ENCODE peak calls at places on chromosome 19, in seven cellular contexts. H is NCI-H1105 treated with DMSO at 0.1 percent for 48 hours; A is activated naive CD4-positive, alpha-beta T cell treated with anti-CD3 and anti-CD28 coated beads, Interleukin-2, amount 50 U/mL, for 16 hours; T is T-helper 9 cell; L is mucosa of gallbladder; W is Panc1; I is iris pigment epithelial cell. D is an unnamed sample.

GRCh38 chr19:52307275-52307674 is 10.3 kb downstream of the ZNF480 start:
- DNase-seq in H (no peak), W (no peak), I (peak; percentile 12), A (no peak), T (no peak), L (no peak), D (no peak)

GRCh38 chr19:46115396-46116109 is 8.9 kb downstream of the IGFL3 start:
- DNase-seq in A (peak; percentile 49), H (no peak), L (no peak), T (no peak), W (no peak), I (peak; percentile 87), D (no peak)

GRCh38 chr19:49421039-49421877 is 2.0 kb downstream of the PTH2 start:
- DNase-seq in L (peak; percentile 47), I (peak; percentile 43), A (peak; percentile 38), H (peak; percentile 96), T (no peak), W (no peak), D (peak; percentile 64)

GRCh38 chr19:47432091-47432490 is 12.8 kb upstream of the MEIS3 start:
- DNase-seq in I (no peak), W (no peak), T (no peak), H (no peak), A (no peak), L (no peak), D (no peak)

GRCh38 chr19:12495002-12495802 is 10.6 kb upstream of the ZNF709 start:
- DNase-seq in W (peak; percentile 82), T (peak; percentile 87), A (peak; percentile 96), L (peak; percentile 96), H (peak; percentile 96), I (peak; percentile 80), D (peak; percentile 98)

GRCh38 chr19:50952890-50953289 is at the start of gene KLK5:
- DNase-seq in I (no peak), A (no peak), L (no peak), W (no peak), T (no peak), H (no peak), D (no peak)

GRCh38 chr19:53308339-53308811 is 25.2 kb upstream of the ZNF845 start:
- DNase-seq in A (no peak), L (peak; percentile 15), H (peak; percentile 24), W (no peak), T (no peak), I (peak; percentile 41), D (peak; percentile 5)

GRCh38 chr19:56543776-56544175 is 5.0 kb downstream of the ZFP28 start:
- DNase-seq in I (no peak), T (no peak), A (no peak), W (no peak), L (no peak), H (no peak), D (no peak)

GRCh38 chr19:52748336-52748950 is 13.6 kb upstream of the ZNF611 start:
- DNase-seq in A (no peak), L (no peak), W (no peak), I (peak; percentile 54), T (no peak), H (peak; percentile 51), D (no peak)

GRCh38 chr19:43606569-43607229 is 5.2 kb upstream of the SRRM5 start:
- DNase-seq in T (no peak), H (peak; percentile 60), A (no peak), W (no peak), L (no peak), I (no peak), D (no peak)

GRCh38 chr19:11332822-11333221 is 6.6 kb downstream of the RAB3D start:
- DNase-seq in W (no peak), H (no peak), T (no peak), L (no peak), A (no peak), I (no peak), D (no peak)

GRCh38 chr19:33812388-33813330 is 16.0 kb downstream of the KCTD15 start:
- DNase-seq in I (no peak), T (no peak), W (no peak), L (no peak), H (no peak), A (no peak), D (no peak)

GRCh38 chr19:50312967-50313811 is 16.0 kb downstream of the KCNC3 start:
- DNase-seq in L (no peak), I (no peak), W (no peak), A (no peak), H (no peak), T (no peak), D (no peak)

GRCh38 chr19:15379996-15380647 is 535 bp upstream of the AKAP8 start:
- DNase-seq in A (no peak), L (peak; percentile 31), H (peak; percentile 84), I (peak; percentile 41), W (no peak), T (no peak), D (peak; percentile 78)

GRCh38 chr19:4089400-4089908 is 22.8 kb upstream of the ZBTB7A start:
- DNase-seq in I (no peak), W (no peak), H (no peak), T (peak; percentile 26), A (no peak), L (no peak), D (peak; percentile 35)

GRCh38 chr19:1177322-1178114 is 3.5 kb upstream of the SBNO2 start:
- DNase-seq in A (no peak), I (peak; percentile 93), T (no peak), H (no peak), W (no peak), L (no peak), D (no peak)

GRCh38 chr19:14472202-14472961 is 2.8 kb downstream of the PTGER1 start:
- DNase-seq in I (peak; percentile 47), A (peak; percentile 89), H (peak; percentile 70), T (peak; percentile 91), W (no peak), L (peak; percentile 60), D (peak; percentile 83)

GRCh38 chr19:32642771-32643170 is 32.2 kb downstream of the ANKRD27 start:
- DNase-seq in A (peak; percentile 52), T (peak; percentile 34), H (no peak), W (no peak), I (no peak), L (no peak), D (no peak)

GRCh38 chr19:53868892-53869804 is 1.5 kb downstream of the MYADM start:
- DNase-seq in L (peak; percentile 87), H (no peak), T (peak; percentile 85), A (peak; percentile 73), W (no peak), I (peak; percentile 96), D (peak; percentile 94)

GRCh38 chr19:38900220-38900629 is 456 bp downstream of the NFKBIB start:
- DNase-seq in H (no peak), W (peak; percentile 57), A (no peak), T (no peak), I (no peak), L (no peak), D (no peak)

GRCh38 chr19:54164369-54165068 is 5.0 kb upstream of the LENG1 start:
- DNase-seq in A (peak; percentile 45), I (peak; percentile 20), W (no peak), H (no peak), L (peak; percentile 83), T (peak; percentile 58), D (peak; percentile 88)

GRCh38 chr19:10086032-10086903 is at the start of gene SHFL:
- DNase-seq in L (peak; percentile 80), W (no peak), A (peak; percentile 81), I (peak; percentile 65), H (no peak), T (peak; percentile 75), D (peak; percentile 86)

GRCh38 chr19:17352608-17353280 is 15.4 kb downstream of the GTPBP3 start:
- DNase-seq in I (no peak), W (no peak), A (no peak), T (no peak), L (no peak), H (no peak), D (no peak)

GRCh38 chr19:48372904-48373303 is 8.7 kb downstream of the SYNGR4 start:
- DNase-seq in L (no peak), I (no peak), H (peak; percentile 80), A (no peak), W (no peak), T (no peak), D (peak; percentile 61)

GRCh38 chr19:3062165-3063105 is at the start of gene TLE5:
- DNase-seq in L (peak; percentile 50), I (peak; percentile 43), H (peak; percentile 38), W (no peak), T (peak; percentile 69), A (peak; percentile 75), D (peak; percentile 79)

GRCh38 chr19:17404015-17404414 is 1.4 kb downstream of the BST2 start:
- DNase-seq in L (no peak), I (no peak), A (no peak), W (no peak), T (no peak), H (no peak), D (no peak)

GRCh38 chr19:11422163-11423068 is 3.3 kb upstream of the RGL3 start:
- DNase-seq in L (peak; percentile 84), T (peak; percentile 43), H (no peak), W (no peak), I (peak; percentile 22), A (peak; percentile 49), D (peak; percentile 85)

GRCh38 chr19:2969104-2969504 is 8.3 kb upstream of the TLE6 start:
- DNase-seq in A (no peak), W (no peak), T (no peak), L (peak; percentile 59), I (no peak), H (peak; percentile 94), D (no peak)

GRCh38 chr19:6677924-6678689 is 8.1 kb upstream of the TNFSF14 start:
- DNase-seq in L (peak; percentile 35), I (peak; percentile 36), H (no peak), A (peak; percentile 42), W (no peak), T (peak; percentile 27), D (no peak)

GRCh38 chr19:5680083-5680436 is 256 bp downstream of the MICOS13 start:
- DNase-seq in W (no peak), T (no peak), L (no peak), H (no peak), I (peak; percentile 31), A (no peak), D (peak; percentile 65)

GRCh38 chr19:289651-290538 is 1.3 kb downstream of the PLPP2 start:
- DNase-seq in T (peak; percentile 34), H (no peak), W (peak; percentile 7), I (peak; percentile 56), A (peak; percentile 32), L (peak; percentile 82), D (peak; percentile 87)

GRCh38 chr19:11096210-11096841 is 7.1 kb downstream of the LDLR start:
- DNase-seq in H (no peak), L (peak; percentile 44), A (peak; percentile 31), T (no peak), W (no peak), I (peak; percentile 69), D (no peak)

GRCh38 chr19:33316521-33317284 is 14.4 kb upstream of the CEBPA start:
- DNase-seq in A (no peak), T (no peak), I (no peak), L (no peak), H (no peak), W (no peak), D (peak; percentile 71)

GRCh38 chr19:1663854-1664253 is 11.4 kb upstream of the TCF3 start:
- DNase-seq in W (no peak), H (no peak), T (no peak), L (no peak), A (no peak), I (no peak), D (no peak)

GRCh38 chr19:19817357-19817756 is 4.2 kb downstream of the ZNF506 start:
- DNase-seq in A (peak; percentile 51), W (no peak), T (peak; percentile 37), H (no peak), I (no peak), L (no peak), D (no peak)

GRCh38 chr19:41192574-41193419 is at the start of gene CYP2S1:
- DNase-seq in H (no peak), W (no peak), T (peak; percentile 7), L (peak; percentile 51), I (peak; percentile 28), A (peak; percentile 18), D (peak; percentile 80)

GRCh38 chr19:31152906-31153305 is 196.3 kb downstream of the TSHZ3 start:
- DNase-seq in W (no peak), H (no peak), A (no peak), L (no peak), T (no peak), I (peak; percentile 13), D (no peak)

GRCh38 chr19:7624810-7625209 is 4.5 kb downstream of the XAB2 start:
- DNase-seq in H (no peak), I (no peak), T (no peak), L (no peak), W (no peak), A (no peak), D (no peak)

D was measured in left colon.